ENCODE peak calls at places on chromosomes 12 and 14, in seven cellular contexts. D is SK-N-SH, Z is colonic mucosa, B is hepatocyte, W is A549, N is endothelial cell of umbilical vein, A is neuronal stem cell. T is an unnamed sample.

GRCh38 chr14:72710212-72710611 is 183.7 kb downstream of the DPF3 start:
- DNase-seq in A (no peak), N (no peak), W (no peak), D (no peak), Z (no peak), B (no peak), T (no peak)

GRCh38 chr12:42589465-42590323 is at the start of gene PRICKLE1:
- DNase-seq in N (peak; percentile 69), Z (no peak), B (peak; percentile 75), A (peak; percentile 61), D (peak; percentile 90), W (peak; percentile 25), T (peak; percentile 80)

GRCh38 chr14:90053044-90053443 is 8.8 kb upstream of the KCNK13 start:
- DNase-seq in N (no peak), W (no peak), B (no peak), D (no peak), Z (no peak), A (no peak), T (no peak)

GRCh38 chr14:54881235-54881760 is 21.3 kb downstream of the GCH1 start:
- DNase-seq in W (no peak), A (no peak), Z (peak; percentile 45), B (no peak), N (no peak), D (no peak), T (no peak)

GRCh38 chr12:26304273-26304672 is 108.9 kb downstream of the SSPN start:
- DNase-seq in D (no peak), Z (no peak), A (no peak), B (no peak), W (no peak), N (no peak), T (no peak)

GRCh38 chr12:59084758-59085383 is 164.6 kb upstream of the LRIG3 start:
- DNase-seq in D (peak; percentile 51), N (peak; percentile 69), Z (no peak), B (peak; percentile 11), W (no peak), A (no peak), T (peak; percentile 73)

GRCh38 chr12:115000038-115000437 is 316.1 kb upstream of the TBX3 start:
- DNase-seq in A (no peak), D (no peak), N (no peak), Z (no peak), B (peak; percentile 61), W (peak; percentile 82), T (no peak)

GRCh38 chr14:24975393-24975792 is 74.6 kb downstream of the STXBP6 start:
- DNase-seq in Z (no peak), B (no peak), N (no peak), W (no peak), A (no peak), D (no peak), T (no peak)

GRCh38 chr14:25041898-25042297 is 8.0 kb downstream of the STXBP6 start:
- DNase-seq in D (no peak), Z (no peak), A (no peak), B (no peak), N (no peak), W (no peak), T (no peak)

GRCh38 chr12:5827591-5827990 is 117.5 kb downstream of the ANO2 start:
- DNase-seq in Z (no peak), N (no peak), B (no peak), A (no peak), D (no peak), W (no peak), T (peak; percentile 81)

GRCh38 chr12:28799337-28799736 is 349.7 kb upstream of the FAR2 start:
- DNase-seq in D (no peak), W (no peak), B (peak; percentile 16), A (no peak), N (no peak), Z (no peak), T (no peak)

GRCh38 chr12:117963836-117964235 is 5.0 kb downstream of the KSR2 start:
- DNase-seq in N (no peak), A (no peak), W (no peak), Z (no peak), B (no peak), D (no peak), T (peak; percentile 28)

GRCh38 chr12:56307221-56307965 is 7.3 kb upstream of the CS start:
- DNase-seq in B (no peak), N (no peak), Z (no peak), W (no peak), A (no peak), D (no peak), T (no peak)

GRCh38 chr12:45220366-45220931 is 4.6 kb downstream of the ANO6 start:
- DNase-seq in W (no peak), Z (no peak), D (no peak), N (no peak), B (no peak), A (no peak), T (no peak)

GRCh38 chr14:91249841-91250616 is 5.5 kb upstream of the GPR68 start:
- DNase-seq in N (no peak), B (peak; percentile 36), Z (no peak), A (no peak), W (peak; percentile 36), D (peak; percentile 88), T (peak; percentile 75)

GRCh38 chr12:100267603-100268281 is 765 bp downstream of the SCYL2 start:
- DNase-seq in N (peak; percentile 51), A (peak; percentile 32), Z (peak; percentile 47), B (peak; percentile 52), D (no peak), W (no peak), T (no peak)
- H3K4me1 ChIP-seq in N (peaks cover 19% of the 10 kb centered on the region), A (peaks cover 9% of the 10 kb centered on the region), Z (peaks cover 4% of the 10 kb centered on the region), B (peaks cover 17% of the 10 kb centered on the region), D (peaks cover 12% of the 10 kb centered on the region), W (peaks cover 17% of the 10 kb centered on the region), T (peaks cover 4% of the 10 kb centered on the region)

DNA sequence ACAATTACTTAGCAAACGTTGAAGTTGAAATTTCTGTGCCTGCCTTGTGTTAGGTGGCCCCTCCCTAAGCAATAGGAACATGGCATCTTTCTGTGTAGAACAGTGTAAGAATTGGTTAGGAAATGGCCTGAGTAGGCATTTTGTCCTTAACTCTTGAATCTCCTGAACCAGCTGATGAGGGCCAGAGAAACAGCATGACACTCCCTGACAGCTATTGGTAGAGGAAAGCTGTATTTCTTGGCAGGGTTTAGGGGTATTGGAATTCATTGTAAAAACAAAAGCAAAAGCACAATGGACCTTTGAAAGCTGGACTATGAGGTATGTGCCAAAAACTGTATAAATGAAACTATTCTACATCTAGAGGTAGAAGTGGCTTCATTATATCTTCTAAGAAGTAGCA is 40.6 kb upstream of the LRTM2 start:
- DNase-seq in A (no peak), Z (no peak), D (no peak), B (no peak), N (peak; percentile 82), W (no peak), T (no peak)
- H3K27ac ChIP-seq in A (no peak overlapping the region), Z (no peak overlapping the region), D (peak overlapping the region; percentile 49), B (no peak overlapping the region), N (no peak overlapping the region), W (no peak overlapping the region), T (no peak overlapping the region)

GRCh38 chr12:14260011-14260993 is 105.2 kb upstream of the ATF7IP start:
- DNase-seq in D (no peak), W (peak; percentile 43), Z (peak; percentile 94), A (peak; percentile 86), B (peak; percentile 86), N (peak; percentile 83), T (peak; percentile 98)
- H3K4me1 ChIP-seq in D (peaks cover 13% of the 10 kb centered on the region), W (peaks cover 23% of the 10 kb centered on the region), Z (no peaks in the 10 kb centered on the region), A (peaks cover 26% of the 10 kb centered on the region), B (peaks cover 32% of the 10 kb centered on the region), N (peaks cover 46% of the 10 kb centered on the region), T (peaks cover 11% of the 10 kb centered on the region)

DNA sequence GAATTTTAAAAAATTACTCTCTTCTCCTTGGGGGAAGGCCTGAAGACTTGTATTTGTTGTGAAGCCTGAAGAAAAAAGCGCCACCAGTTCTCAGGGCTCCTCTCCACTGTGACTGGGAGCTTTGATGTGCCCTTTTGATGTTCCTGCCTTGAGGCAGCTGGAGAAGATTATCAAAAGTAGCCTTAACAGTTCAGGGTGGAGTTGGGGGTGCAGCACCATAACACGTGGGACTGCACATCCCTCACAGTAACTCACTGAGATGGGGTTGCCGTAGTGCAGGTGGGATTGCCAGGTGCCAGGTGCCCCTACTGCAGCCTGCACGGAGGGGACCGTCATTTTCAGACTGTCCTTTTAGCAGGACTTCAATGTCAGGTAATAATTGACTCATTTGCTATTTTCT is 474.1 kb downstream of the ETNK1 start:
- DNase-seq in W (no peak), N (no peak), Z (no peak), B (no peak), A (no peak), D (no peak), T (peak; percentile 55)
- H3K27ac ChIP-seq in W (no peak overlapping the region), N (no peak overlapping the region), Z (no peak overlapping the region), B (no peak overlapping the region), A (no peak overlapping the region), D (no peak overlapping the region), T (no peak overlapping the region)

DNA sequence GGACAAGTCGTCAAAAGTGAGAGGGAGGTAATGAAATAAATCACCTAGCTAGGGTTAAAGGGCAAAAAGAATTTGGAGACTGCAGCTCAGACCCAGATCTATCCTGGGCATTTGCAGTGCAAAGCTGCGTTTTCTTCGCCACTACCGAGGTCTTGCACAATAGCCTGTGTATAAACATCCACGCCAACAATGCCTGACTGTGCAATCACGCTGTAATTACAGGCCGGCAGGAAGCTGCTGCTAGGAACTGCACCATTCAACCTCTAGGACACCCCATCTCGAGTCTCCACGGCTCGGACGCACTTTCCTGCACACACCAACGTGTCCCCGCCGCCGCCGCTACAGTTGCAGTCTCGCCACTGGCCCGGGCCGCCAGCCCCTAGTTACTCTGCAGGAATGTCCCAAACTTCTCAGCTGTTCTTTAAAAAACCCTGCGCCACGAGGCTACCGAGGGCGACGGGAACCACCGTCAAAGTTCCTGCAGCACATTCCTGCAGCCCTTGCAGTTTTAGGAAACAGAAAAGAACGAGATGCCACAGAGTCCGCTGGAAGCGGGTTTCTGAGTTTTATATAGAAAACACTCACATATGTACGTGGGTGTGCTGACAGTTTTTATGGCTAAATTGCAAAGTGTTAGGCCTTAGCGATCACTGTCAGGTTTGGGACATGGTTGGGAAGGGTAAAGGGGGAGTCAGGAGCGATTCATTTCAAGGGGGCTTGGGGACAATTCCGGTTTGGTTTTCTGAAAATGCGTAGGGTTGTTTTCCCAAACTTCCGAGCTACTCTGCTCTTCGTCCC is 65.6 kb upstream of the PTGR2 start:
- DNase-seq in Z (peak; percentile 84), A (no peak), N (peak; percentile 84), B (peak; percentile 86), D (peak; percentile 74), W (peak; percentile 88), T (peak; percentile 79)
- H3K4me1 ChIP-seq in Z (peaks cover 33% of the 10 kb centered on the region), A (peaks cover 43% of the 10 kb centered on the region), N (peaks cover 51% of the 10 kb centered on the region), B (peaks cover 62% of the 10 kb centered on the region), D (peaks cover 20% of the 10 kb centered on the region), W (peaks cover 33% of the 10 kb centered on the region), T (peaks cover 16% of the 10 kb centered on the region)

DNA sequence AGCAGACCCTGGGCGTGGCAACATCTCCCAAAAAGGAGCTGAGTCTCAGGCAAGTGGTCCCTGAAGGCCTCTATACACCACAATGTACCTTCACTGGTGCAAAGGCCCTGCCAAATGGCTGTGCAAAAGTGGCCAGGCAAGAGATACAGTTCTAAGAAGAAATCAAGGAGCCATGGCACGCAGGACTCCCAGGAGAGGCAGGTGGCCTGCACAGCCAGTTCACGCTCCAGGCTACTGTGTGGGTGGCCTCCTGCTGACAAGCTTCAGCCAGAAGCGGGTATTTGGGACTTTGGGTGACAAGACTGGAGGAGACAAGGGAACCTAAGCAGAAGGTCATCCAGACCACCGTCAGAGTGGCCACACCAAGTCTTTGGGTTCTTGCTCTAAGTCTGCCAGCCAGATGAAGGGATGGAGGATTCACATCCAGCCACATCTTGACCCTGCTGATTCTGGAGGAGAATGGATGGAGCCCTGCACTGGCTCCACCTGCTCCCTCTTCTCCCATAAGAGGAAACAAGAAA is 20.5 kb upstream of the ZFP36L1 start:
- DNase-seq in D (no peak), A (no peak), Z (no peak), N (no peak), B (no peak), W (no peak), T (peak; percentile 43)
- H3K27ac ChIP-seq in D (no peak overlapping the region), A (no peak overlapping the region), Z (peak overlapping the region; percentile 99), N (no peak overlapping the region), B (peak overlapping the region; percentile 99), W (peak overlapping the region; percentile 100), T (no peak overlapping the region)

T was measured in endodermal cell.